ENCODE peak calls at places on chromosomes 16 and 17, in four cellular contexts. A is K562, P is GM12878, H is HepG2. S is an unnamed sample.

GRCh38 chr17:38579934-38580333 is 25.8 kb downstream of the SRCIN1 start:
- DNase-seq in H (peak; percentile 71), P (no peak), A (peak; percentile 77), S (peak; percentile 83)

GRCh38 chr16:74107795-74108610 is 188.6 kb upstream of the PSMD7 start:
- DNase-seq in A (peak; percentile 52), P (peak; percentile 16), H (peak; percentile 61), S (peak; percentile 80)

GRCh38 chr17:35684046-35684802 is 47.2 kb upstream of the RASL10B start:
- DNase-seq in A (no peak), H (no peak), P (no peak), S (no peak)

GRCh38 chr17:8829036-8829941 is 30.1 kb upstream of the MFSD6L start:
- DNase-seq in A (no peak), P (no peak), H (no peak), S (no peak)

GRCh38 chr17:34306466-34306865 is 12.8 kb upstream of the CCL8 start:
- DNase-seq in P (no peak), H (no peak), A (peak; percentile 15), S (peak; percentile 51)

GRCh38 chr17:31448467-31449077 is 57.1 kb downstream of the RAB11FIP4 start:
- DNase-seq in P (no peak), H (no peak), A (no peak), S (no peak)

GRCh38 chr17:77875051-77875780 is 83.3 kb upstream of the TNRC6C start:
- DNase-seq in P (no peak), H (no peak), A (no peak), S (no peak)

GRCh38 chr17:7019839-7020519 is 2.9 kb upstream of the BCL6B start:
- DNase-seq in A (peak; percentile 41), H (no peak), P (no peak), S (peak; percentile 56)

GRCh38 chr17:55285340-55286301 is 20.9 kb downstream of the HLF start:
- DNase-seq in P (no peak), A (no peak), H (peak; percentile 99), S (no peak)

GRCh38 chr17:52681486-52681885 is 523.0 kb upstream of the CA10 start:
- DNase-seq in A (no peak), P (no peak), H (no peak), S (no peak)

GRCh38 chr17:34503804-34504203 is 75.6 kb upstream of the TMEM132E start:
- DNase-seq in P (no peak), A (no peak), H (no peak), S (no peak)

GRCh38 chr16:88691924-88692560 is 5.7 kb upstream of the SNAI3 start:
- DNase-seq in A (no peak), H (no peak), P (no peak), S (no peak)

GRCh38 chr16:50273888-50274770 is 7.8 kb downstream of the ADCY7 start:
- DNase-seq in P (peak; percentile 64), H (no peak), A (peak; percentile 56), S (no peak)

GRCh38 chr17:79755591-79755990 is 22.4 kb upstream of the CBX2 start:
- DNase-seq in P (no peak), A (no peak), H (no peak), S (no peak)

GRCh38 chr17:48954300-48954755 is 9.7 kb upstream of the SNF8 start:
- DNase-seq in P (no peak), H (peak; percentile 79), A (peak; percentile 69), S (peak; percentile 68)

GRCh38 chr17:79811036-79811887 is 14.4 kb upstream of the CBX8 start:
- DNase-seq in A (peak; percentile 80), P (no peak), H (peak; percentile 64), S (no peak)

GRCh38 chr16:87229230-87230192 is 87.7 kb downstream of the C16orf95 start:
- DNase-seq in A (no peak), H (no peak), P (no peak), S (no peak)

GRCh38 chr16:4684763-4685162 is 8.6 kb upstream of the NUDT16L1 start:
- DNase-seq in P (no peak), H (no peak), A (no peak), S (no peak)

GRCh38 chr17:7558544-7559306 is at the start of gene TNFSF13:
- DNase-seq in P (no peak), A (no peak), H (no peak), S (no peak)

GRCh38 chr17:48491527-48492273 is 39.1 kb downstream of the HOXB1 start:
- DNase-seq in H (no peak), P (no peak), A (peak; percentile 39), S (no peak)

GRCh38 chr17:70924776-70925175 is 755.4 kb downstream of the KCNJ2 start:
- DNase-seq in A (no peak), P (no peak), H (no peak), S (no peak)

GRCh38 chr17:16942141-16943031 is 29.5 kb downstream of the TNFRSF13B start:
- DNase-seq in P (no peak), H (peak; percentile 27), A (no peak), S (no peak)

GRCh38 chr16:30948956-30949654 is at the start of gene ORAI3:
- DNase-seq in P (no peak), H (no peak), A (peak; percentile 69), S (peak; percentile 69)

GRCh38 chr16:28010671-28011070 is 52.8 kb downstream of the GSG1L start:
- DNase-seq in H (no peak), A (no peak), P (no peak), S (no peak)

GRCh38 chr16:87535457-87535854 is 42.6 kb upstream of the ZCCHC14 start:
- DNase-seq in P (no peak), A (no peak), H (no peak), S (no peak)

GRCh38 chr17:28879886-28880571 is 17.5 kb downstream of the FLOT2 start:
- DNase-seq in P (no peak), A (peak; percentile 72), H (no peak), S (no peak)

GRCh38 chr16:56691885-56692284 is 9.6 kb downstream of the MT1X start:
- DNase-seq in P (no peak), A (no peak), H (peak; percentile 77), S (no peak)

GRCh38 chr16:22317625-22318024 is 20.4 kb downstream of the POLR3E start:
- DNase-seq in P (no peak), H (no peak), A (no peak), S (no peak)

GRCh38 chr16:75679366-75679765 is 2.6 kb upstream of the CPHXL2 start:
- DNase-seq in A (no peak), P (no peak), H (no peak), S (no peak)

GRCh38 chr17:73841431-73842060 is 197.3 kb upstream of the SDK2 start:
- DNase-seq in H (peak; percentile 31), A (no peak), P (no peak), S (peak; percentile 54)

GRCh38 chr16:72560617-72561016 is 388.7 kb upstream of the PMFBP1 start:
- DNase-seq in P (no peak), A (no peak), H (peak; percentile 53), S (no peak)

GRCh38 chr16:27399969-27400368 is 2.0 kb upstream of the IL21R start:
- DNase-seq in A (no peak), P (no peak), H (no peak), S (no peak)

GRCh38 chr17:49519781-49520180 is 24.7 kb downstream of the NGFR start:
- DNase-seq in H (no peak), A (no peak), P (no peak), S (no peak)

GRCh38 chr17:80264048-80264792 is 3.6 kb downstream of the RNF213 start:
- DNase-seq in P (no peak), H (no peak), A (no peak), S (no peak)

GRCh38 chr17:4980644-4981216 is 6.7 kb downstream of the CAMTA2 start:
- DNase-seq in H (peak; percentile 54), A (peak; percentile 60), P (no peak), S (peak; percentile 31)

GRCh38 chr17:6574689-6575595 is 18.6 kb upstream of the PITPNM3 start:
- DNase-seq in A (peak; percentile 69), P (peak; percentile 40), H (no peak), S (no peak)

GRCh38 chr17:78805301-78805700 is 23.2 kb upstream of the CYTH1 start:
- DNase-seq in A (no peak), P (no peak), H (no peak), S (no peak)

GRCh38 chr17:39196820-39197331 is 593 bp downstream of the CACNB1 start:
- DNase-seq in A (no peak), P (no peak), H (no peak), S (peak; percentile 32)

DNA sequence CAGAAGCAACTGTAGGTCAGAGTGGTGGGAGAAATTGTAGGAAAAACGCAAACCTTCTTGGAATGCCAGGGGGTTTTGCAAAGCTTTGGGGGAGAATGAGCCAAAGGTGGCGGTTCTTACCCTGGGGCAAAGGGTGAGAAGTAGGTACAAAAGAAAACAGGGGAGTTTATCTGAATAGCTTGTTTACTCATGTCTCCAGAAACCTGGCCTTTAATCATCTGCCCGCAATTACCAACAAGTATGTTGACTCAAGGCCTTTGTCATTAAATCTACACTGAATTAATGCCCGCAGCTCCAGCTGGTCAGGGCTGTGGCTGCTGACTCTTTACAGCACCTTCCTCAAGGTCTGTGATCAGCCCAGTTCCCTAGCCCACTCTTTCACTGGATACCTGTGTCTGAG is 320.1 kb downstream of the CBLN1 start:
- DNase-seq in P (no peak), A (no peak), H (no peak), S (no peak)
- TF ChIP-seq CREM in P (no peak), A (no peak), H (no peak), S (no peak)

GRCh38 chr16:24396350-24397271 is 140.5 kb downstream of the CACNG3 start:
- DNase-seq in A (no peak), P (no peak), H (no peak), S (no peak)
- TF ChIP-seq USF2 in A (no peak), P (no peak), H (no peak), S (no peak)

GRCh38 chr16:149024-149675 is 3.3 kb upstream of the HBZ start:
- DNase-seq in P (no peak), H (no peak), A (no peak), S (no peak)
- TF ChIP-seq CREM in P (no peak), H (no peak), A (no peak), S (no peak)

DNA sequence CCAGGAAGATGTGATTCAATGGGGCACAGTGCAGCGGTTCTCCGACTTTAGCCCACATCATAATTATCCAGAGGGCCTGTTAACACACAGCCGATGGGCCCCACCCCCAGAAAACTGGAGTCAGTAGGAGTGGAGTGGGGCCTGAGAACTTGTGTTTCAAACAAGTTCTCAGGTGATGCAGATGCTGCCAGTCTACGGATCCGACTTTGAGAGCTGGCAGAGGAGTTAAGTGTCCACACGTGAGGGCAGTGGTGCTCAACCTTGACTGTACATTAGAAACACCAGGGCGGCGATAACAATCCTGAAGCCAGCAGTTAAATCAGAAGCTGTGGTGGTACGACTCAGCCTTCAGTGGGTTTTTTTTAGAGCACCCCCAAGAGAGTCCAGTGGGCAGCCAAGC is 75.0 kb downstream of the GPRC5B start:
- DNase-seq in P (no peak), A (no peak), H (no peak), S (no peak)
- TF ChIP-seq USF2 in P (no peak), A (no peak), H (no peak), S (no peak)

GRCh38 chr17:82236142-82236971 is 7.5 kb downstream of the SLC16A3 start:
- DNase-seq in H (peak; percentile 92), A (peak; percentile 77), P (no peak), S (peak; percentile 79)
- TF ChIP-seq CREM in H (peak; percentile 39), A (no peak), P (no peak), S (no peak)

GRCh38 chr16:9351841-9352434 is 260.5 kb downstream of the HAPSTR1 start:
- DNase-seq in P (no peak), H (no peak), A (no peak), S (no peak)
- TF ChIP-seq USF2 in P (no peak), H (no peak), A (no peak), S (no peak)

S was measured in WTC11.